ENCODE peak calls at places on chromosomes 13 and 19, in five cellular contexts. One of them, this sample, is unnamed.

GRCh38 chr19:50458396-50459066 is 17.8 kb upstream of the EMC10 start:
- DNase-seq in T-helper 9 cell: no peak
- DNase-seq in omental fat pad: no peak
- DNase-seq in cardiac fibroblast: no peak
- DNase-seq in heart right ventricle: no peak
- DNase-seq in this sample: no peak

GRCh38 chr13:76707360-76707759 is 178.8 kb downstream of the KCTD12 start:
- DNase-seq in T-helper 9 cell: no peak
- DNase-seq in cardiac fibroblast: peak; percentile 79
- DNase-seq in omental fat pad: no peak
- DNase-seq in heart right ventricle: no peak
- DNase-seq in this sample: no peak

GRCh38 chr13:42478531-42479156 is 95.3 kb upstream of the TNFSF11 start:
- DNase-seq in omental fat pad: no peak
- DNase-seq in heart right ventricle: no peak
- DNase-seq in T-helper 9 cell: no peak
- DNase-seq in cardiac fibroblast: peak; percentile 59
- DNase-seq in this sample: no peak

GRCh38 chr19:7505682-7506384 is 10.1 kb upstream of the ZNF358 start:
- DNase-seq in cardiac fibroblast: no peak
- DNase-seq in omental fat pad: no peak
- DNase-seq in T-helper 9 cell: no peak
- DNase-seq in heart right ventricle: no peak
- DNase-seq in this sample: peak; percentile 95

GRCh38 chr19:31174948-31175347 is 174.3 kb downstream of the TSHZ3 start:
- DNase-seq in T-helper 9 cell: no peak
- DNase-seq in heart right ventricle: no peak
- DNase-seq in cardiac fibroblast: no peak
- DNase-seq in omental fat pad: no peak
- DNase-seq in this sample: no peak

GRCh38 chr19:11138659-11139526 is 16.7 kb downstream of the SPC24 start:
- DNase-seq in omental fat pad: no peak
- DNase-seq in cardiac fibroblast: peak; percentile 83
- DNase-seq in T-helper 9 cell: no peak
- DNase-seq in heart right ventricle: peak; percentile 86
- DNase-seq in this sample: peak; percentile 25

GRCh38 chr19:38975861-38976271 is 324 bp upstream of the FBXO17 start:
- DNase-seq in T-helper 9 cell: no peak
- DNase-seq in omental fat pad: no peak
- DNase-seq in heart right ventricle: no peak
- DNase-seq in cardiac fibroblast: peak; percentile 38
- DNase-seq in this sample: peak; percentile 58

GRCh38 chr13:45436953-45437352 is 18.8 kb upstream of the SLC25A30 start:
- DNase-seq in omental fat pad: no peak
- DNase-seq in heart right ventricle: no peak
- DNase-seq in cardiac fibroblast: no peak
- DNase-seq in T-helper 9 cell: no peak
- DNase-seq in this sample: no peak

GRCh38 chr13:34897220-34897619 is 44.9 kb upstream of the NBEA start:
- DNase-seq in omental fat pad: no peak
- DNase-seq in cardiac fibroblast: no peak
- DNase-seq in heart right ventricle: no peak
- DNase-seq in T-helper 9 cell: no peak
- DNase-seq in this sample: no peak

GRCh38 chr13:98372886-98373285 is 195.8 kb upstream of the RNF113B start:
- DNase-seq in omental fat pad: no peak
- DNase-seq in heart right ventricle: no peak
- DNase-seq in cardiac fibroblast: no peak
- DNase-seq in T-helper 9 cell: no peak
- DNase-seq in this sample: no peak

GRCh38 chr13:105465745-105466144 is 1069.7 kb downstream of the EFNB2 start:
- DNase-seq in omental fat pad: no peak
- DNase-seq in cardiac fibroblast: no peak
- DNase-seq in T-helper 9 cell: no peak
- DNase-seq in heart right ventricle: no peak
- DNase-seq in this sample: no peak

GRCh38 chr13:105719861-105720260 is 815.6 kb downstream of the EFNB2 start:
- DNase-seq in cardiac fibroblast: no peak
- DNase-seq in omental fat pad: no peak
- DNase-seq in heart right ventricle: no peak
- DNase-seq in T-helper 9 cell: no peak
- DNase-seq in this sample: no peak

GRCh38 chr13:46296920-46297319 is 85.2 kb downstream of the LRRC63 start:
- DNase-seq in omental fat pad: no peak
- DNase-seq in cardiac fibroblast: peak; percentile 83
- DNase-seq in heart right ventricle: no peak
- DNase-seq in T-helper 9 cell: no peak
- DNase-seq in this sample: no peak

GRCh38 chr19:50835103-50835784 is 1.9 kb upstream of the KLK15 start:
- DNase-seq in cardiac fibroblast: peak; percentile 6
- DNase-seq in omental fat pad: no peak
- DNase-seq in heart right ventricle: no peak
- DNase-seq in T-helper 9 cell: no peak
- DNase-seq in this sample: no peak

GRCh38 chr19:1860133-1860775 is 3.1 kb downstream of the KLF16 start:
- DNase-seq in T-helper 9 cell: peak; percentile 64
- DNase-seq in cardiac fibroblast: peak; percentile 78
- DNase-seq in heart right ventricle: no peak
- DNase-seq in omental fat pad: no peak
- DNase-seq in this sample: peak; percentile 90

GRCh38 chr19:1232231-1232637 is 5.6 kb downstream of the CBARP start:
- DNase-seq in T-helper 9 cell: no peak
- DNase-seq in cardiac fibroblast: no peak
- DNase-seq in omental fat pad: no peak
- DNase-seq in heart right ventricle: no peak
- DNase-seq in this sample: no peak

GRCh38 chr13:113584870-113585671 is 518 bp downstream of the TFDP1 start:
- DNase-seq in omental fat pad: no peak
- DNase-seq in T-helper 9 cell: no peak
- DNase-seq in heart right ventricle: no peak
- DNase-seq in cardiac fibroblast: peak; percentile 11
- DNase-seq in this sample: peak; percentile 52

GRCh38 chr19:11658954-11659353 is 61.7 kb downstream of the ZNF627 start:
- DNase-seq in heart right ventricle: no peak
- DNase-seq in T-helper 9 cell: no peak
- DNase-seq in omental fat pad: no peak
- DNase-seq in cardiac fibroblast: no peak
- DNase-seq in this sample: no peak

This sample was measured in K562.